ENCODE peak calls at places on chromosomes 4 and X, in nine cellular contexts. B is neuronal stem cell, M is ascending aorta, Q is tibial artery, J is PC-9, A is Peyer's patch, K is hepatocyte, D is body of pancreas, R is colonic mucosa. S is an unnamed sample.

GRCh38 chr4:135243960-135244561 is 1042.5 kb upstream of the PABPC4L start:
- DNase-seq in B (no peak), D (no peak), A (no peak), J (no peak), M (no peak), Q (no peak), R (no peak), K (peak), S (no peak)

GRCh38 chr4:89258506-89258905 is 49.1 kb downstream of the GPRIN3 start:
- DNase-seq in M (no peak), J (no peak), A (no peak), D (no peak), R (no peak), B (no peak), K (no peak), Q (no peak), S (no peak)

GRCh38 chrX:47936224-47936939 is 67.4 kb downstream of the ZNF182 start:
- DNase-seq in A (no peak), R (no peak), K (peak), Q (no peak), B (no peak), J (no peak), M (no peak), D (no peak), S (no peak)

GRCh38 chr4:141899541-141899940 is 263.2 kb downstream of the IL15 start:
- DNase-seq in K (no peak), Q (no peak), M (no peak), R (no peak), B (no peak), D (no peak), A (no peak), J (no peak), S (no peak)

GRCh38 chrX:7414753-7415152 is 266.8 kb upstream of the PUDP start:
- DNase-seq in R (no peak), Q (no peak), D (no peak), K (no peak), J (no peak), M (no peak), B (no peak), A (no peak), S (no peak)

GRCh38 chrX:31555506-31555905 is 483.7 kb upstream of the FTHL17 start:
- DNase-seq in R (no peak), K (no peak), B (no peak), J (no peak), M (no peak), A (no peak), D (no peak), Q (no peak), S (no peak)

GRCh38 chr4:20658456-20658855 is 41.8 kb upstream of the PACRGL start:
- DNase-seq in K (no peak), R (no peak), D (no peak), M (no peak), B (no peak), Q (no peak), A (no peak), J (peak), S (no peak)

GRCh38 chr4:1004071-1004418 is 7.4 kb upstream of the FGFRL1 start:
- DNase-seq in Q (no peak), M (no peak), D (no peak), A (no peak), K (no peak), J (no peak), B (no peak), R (no peak), S (no peak)

GRCh38 chrX:103584606-103585005 is 709 bp upstream of the TCEAL4 start:
- DNase-seq in Q (no peak), B (no peak), R (no peak), D (no peak), K (no peak), M (no peak), A (no peak), J (no peak), S (no peak)

GRCh38 chr4:87975466-87975865 is at the start of gene SPP1:
- DNase-seq in M (no peak), D (no peak), J (peak), Q (no peak), K (peak), R (no peak), A (no peak), B (peak), S (no peak)

GRCh38 chr4:48660347-48660746 is 119.7 kb downstream of the FRYL start:
- DNase-seq in D (no peak), Q (no peak), M (no peak), B (no peak), R (no peak), J (no peak), K (no peak), A (no peak), S (no peak)

GRCh38 chrX:12975999-12976558 is 1.2 kb downstream of the TMSB4X start:
- DNase-seq in B (peak), J (peak), D (peak), K (peak), R (peak), Q (peak), M (no peak), A (peak), S (no peak)

GRCh38 chr4:143384381-143384994 is 47.8 kb downstream of the GAB1 start:
- DNase-seq in Q (peak), D (no peak), J (no peak), A (no peak), M (no peak), R (no peak), B (no peak), K (no peak), S (no peak)

GRCh38 chr4:123878976-123879375 is 482.4 kb downstream of the SPRY1 start:
- DNase-seq in R (no peak), D (no peak), Q (no peak), A (no peak), K (no peak), M (no peak), B (no peak), J (no peak), S (no peak)

GRCh38 chr4:152310223-152310622 is 225.7 kb downstream of the FBXW7 start:
- DNase-seq in D (no peak), M (no peak), R (no peak), Q (no peak), A (no peak), B (no peak), K (no peak), J (peak), S (no peak)

GRCh38 chrX:103101280-103102042 is 8.5 kb upstream of the NXF3 start:
- DNase-seq in K (no peak), J (no peak), M (no peak), Q (no peak), B (no peak), R (no peak), D (peak), A (no peak), S (no peak)

GRCh38 chr4:1880332-1880731 is 9.1 kb downstream of the NSD2 start:
- DNase-seq in K (no peak), A (no peak), Q (no peak), M (no peak), J (no peak), B (no peak), R (peak), D (no peak), S (no peak)

GRCh38 chr4:160864253-160864652 is 1299.5 kb downstream of the FSTL5 start:
- DNase-seq in D (no peak), Q (no peak), M (no peak), R (no peak), K (no peak), B (no peak), J (no peak), A (no peak), S (no peak)

GRCh38 chr4:141346144-141346543 is 125.4 kb downstream of the ZNF330 start:
- DNase-seq in K (peak), A (no peak), R (no peak), M (no peak), D (no peak), Q (no peak), J (no peak), B (no peak), S (no peak)

GRCh38 chr4:87530868-87531267 is 1.7 kb upstream of the SPARCL1 start:
- DNase-seq in A (no peak), K (peak), Q (peak), D (peak), J (no peak), M (no peak), B (no peak), R (peak), S (no peak)

GRCh38 chr4:3205995-3206394 is 43.0 kb upstream of the MSANTD1 start:
- DNase-seq in K (no peak), Q (no peak), B (peak), A (no peak), J (no peak), D (no peak), M (no peak), R (no peak), S (no peak)

GRCh38 chr4:142365386-142365785 is 480.7 kb downstream of the INPP4B start:
- DNase-seq in A (no peak), J (no peak), Q (no peak), M (no peak), R (no peak), D (no peak), B (no peak), K (no peak), S (no peak)

GRCh38 chr4:28350485-28350884 is 1489.8 kb downstream of the STIM2 start:
- DNase-seq in Q (no peak), R (no peak), J (no peak), M (no peak), B (no peak), A (no peak), D (no peak), K (no peak), S (no peak)

GRCh38 chrX:41602946-41603345 is 85.8 kb upstream of the GPR34 start:
- DNase-seq in B (no peak), D (no peak), J (no peak), Q (no peak), K (no peak), A (no peak), R (no peak), M (no peak), S (no peak)
- H3K27ac ChIP-seq in B (peak), D (no peak), J (no peak), Q (no peak), K (no peak), A (no peak), R (no peak), M (no peak), S (no peak)

DNA sequence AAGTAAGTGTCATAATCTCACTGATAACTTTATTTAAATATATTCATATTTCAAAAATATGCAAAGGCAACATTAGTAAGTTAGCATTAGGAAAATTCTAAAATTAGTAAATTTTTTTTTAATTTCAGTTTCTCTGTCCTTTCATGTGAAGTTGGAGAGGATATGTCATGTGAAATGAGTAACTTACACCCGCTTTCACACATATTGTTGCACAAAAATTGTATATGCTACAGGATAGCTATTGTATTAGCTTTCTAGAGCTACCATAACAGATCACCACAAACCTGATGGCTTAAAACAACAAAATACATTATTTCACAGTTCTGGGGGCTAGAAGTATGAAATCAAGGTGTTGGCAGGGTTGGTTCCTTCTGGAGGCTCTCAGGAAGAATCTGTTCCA is 24.4 kb downstream of the NFKB1 start:
- DNase-seq in M (no peak), R (no peak), Q (no peak), D (no peak), B (no peak), J (no peak), K (no peak), A (no peak), S (no peak)
- H3K27ac ChIP-seq in M (no peak), R (no peak), Q (no peak), D (no peak), B (no peak), J (no peak), K (no peak), A (no peak), S (no peak)

GRCh38 chr4:173538148-173538902 is 8.3 kb upstream of the HAND2 start:
- DNase-seq in M (no peak), R (no peak), B (peak), D (no peak), J (no peak), K (no peak), A (no peak), Q (peak), S (no peak)
- H3K27ac ChIP-seq in M (peak), R (peak), B (no peak), D (peak), J (no peak), K (peak), A (no peak), Q (peak), S (no peak)

GRCh38 chr4:76310683-76311082 is 4.2 kb downstream of the STBD1 start:
- DNase-seq in K (no peak), J (no peak), R (no peak), M (no peak), Q (no peak), B (no peak), A (no peak), D (no peak), S (no peak)

GRCh38 chr4:76309939-76310549 is 3.5 kb downstream of the STBD1 start:
- DNase-seq in D (no peak), Q (no peak), R (no peak), K (no peak), A (no peak), M (no peak), B (no peak), J (no peak), S (no peak)

GRCh38 chr4:76308548-76308947 is 2.0 kb downstream of the STBD1 start:
- DNase-seq in A (no peak), D (peak), R (no peak), J (no peak), Q (no peak), K (peak), M (no peak), B (no peak), S (no peak)

GRCh38 chr4:76312457-76312856 is 5.9 kb downstream of the STBD1 start:
- DNase-seq in B (no peak), D (no peak), Q (no peak), K (no peak), M (no peak), A (no peak), J (no peak), R (no peak), S (no peak)

GRCh38 chr4:76311896-76312331 is 5.4 kb downstream of the STBD1 start:
- DNase-seq in M (no peak), R (no peak), A (no peak), B (no peak), J (no peak), Q (no peak), K (peak), D (no peak), S (no peak)
- H3K27ac ChIP-seq in M (no peak), R (no peak), A (no peak), B (no peak), J (no peak), Q (no peak), K (peak), D (no peak), S (no peak)

S was measured in epithelial cell of prostate.